ENCODE peak calls at places on chromosomes 2 and 18, in six cellular contexts. M is GM12878, S is HepG2, C is HCT116, Z is GM23338, Y is A549. D is an unnamed sample.
A peak's percentile ranks its signal among the peaks of the same experiment; 100 is the strongest.

GRCh38 chr2:106094101-106094860 is 99.8 kb downstream of the UXS1 start:
- DNase-seq in M (no peak), S (no peak), C (no peak), Z (no peak), Y (no peak), D (no peak)

GRCh38 chr2:145110668-145111067 is 590.7 kb upstream of the ZEB2 start:
- DNase-seq in M (no peak), S (no peak), C (no peak), Z (no peak), Y (no peak), D (no peak)

GRCh38 chr2:134736167-134736885 is 17.5 kb upstream of the TMEM163 start:
- DNase-seq in M (no peak), S (no peak), C (peak; percentile 3), Z (peak; percentile 40), Y (no peak), D (no peak)

GRCh38 chr2:201129044-201129505 is 13.1 kb downstream of the CFLAR start:
- DNase-seq in M (no peak), S (peak; percentile 78), C (no peak), Z (no peak), Y (no peak), D (no peak)

GRCh38 chr2:58137856-58138255 is 91.2 kb downstream of the VRK2 start:
- DNase-seq in M (no peak), S (no peak), C (no peak), Z (no peak), Y (no peak), D (no peak)

GRCh38 chr2:20444993-20445910 is 1.6 kb upstream of the RHOB start:
- DNase-seq in M (no peak), S (no peak), C (no peak), Z (peak; percentile 39), Y (no peak), D (no peak)

GRCh38 chr2:130963849-130964793 is 127.4 kb downstream of the ARHGEF4 start:
- DNase-seq in M (no peak), S (no peak), C (no peak), Z (peak; percentile 92), Y (peak; percentile 65), D (no peak)

GRCh38 chr2:120319135-120319534 is 26.8 kb upstream of the INHBB start:
- DNase-seq in M (no peak), S (no peak), C (no peak), Z (no peak), Y (no peak), D (no peak)

GRCh38 chr2:7437716-7438648 is 520.8 kb downstream of the RNF144A start:
- DNase-seq in M (peak; percentile 41), S (no peak), C (no peak), Z (no peak), Y (no peak), D (no peak)

GRCh38 chr18:59270689-59271257 is 2.5 kb downstream of the RAX start:
- DNase-seq in M (no peak), S (no peak), C (no peak), Z (peak; percentile 17), Y (no peak), D (no peak)

GRCh38 chr2:66434679-66435548 is at the start of gene MEIS1:
- DNase-seq in M (no peak), S (peak; percentile 91), C (no peak), Z (peak; percentile 89), Y (peak; percentile 93), D (peak; percentile 41)

GRCh38 chr18:64720781-64721464 is 572.0 kb upstream of the LINC00305 start:
- DNase-seq in M (no peak), S (peak; percentile 21), C (no peak), Z (no peak), Y (no peak), D (no peak)

GRCh38 chr2:44237221-44237620 is 38.1 kb upstream of the SLC3A1 start:
- DNase-seq in M (peak; percentile 26), S (no peak), C (no peak), Z (no peak), Y (no peak), D (no peak)

GRCh38 chr2:120439067-120439368 is 93.1 kb downstream of the INHBB start:
- DNase-seq in M (no peak), S (no peak), C (no peak), Z (no peak), Y (no peak), D (no peak)

GRCh38 chr2:106108351-106108750 is 85.8 kb downstream of the UXS1 start:
- DNase-seq in M (no peak), S (no peak), C (no peak), Z (no peak), Y (no peak), D (peak; percentile 10)

GRCh38 chr2:62343636-62344349 is 147.9 kb downstream of the B3GNT2 start:
- DNase-seq in M (no peak), S (no peak), C (no peak), Z (no peak), Y (no peak), D (no peak)

GRCh38 chr2:13651684-13652131 is 935.0 kb downstream of the TRIB2 start:
- DNase-seq in M (peak; percentile 49), S (no peak), C (no peak), Z (no peak), Y (no peak), D (no peak)

GRCh38 chr2:24011278-24012104 is 1.6 kb downstream of the MFSD2B start:
- DNase-seq in M (no peak), S (no peak), C (no peak), Z (no peak), Y (no peak), D (no peak)

GRCh38 chr2:120331903-120332302 is 14.0 kb upstream of the INHBB start:
- DNase-seq in M (no peak), S (peak; percentile 48), C (no peak), Z (no peak), Y (no peak), D (no peak)

GRCh38 chr2:42847596-42848151 is 55.3 kb upstream of the HAAO start:
- DNase-seq in M (no peak), S (no peak), C (no peak), Z (no peak), Y (no peak), D (no peak)

GRCh38 chr2:2166844-2167243 is 164.2 kb downstream of the MYT1L start:
- DNase-seq in M (no peak), S (no peak), C (no peak), Z (no peak), Y (no peak), D (no peak)

GRCh38 chr2:101515512-101515911 is 40.6 kb upstream of the RFX8 start:
- DNase-seq in M (no peak), S (no peak), C (no peak), Z (no peak), Y (no peak), D (no peak)

GRCh38 chr2:203972066-203972465 is 35.5 kb downstream of the ICOS start:
- DNase-seq in M (peak; percentile 25), S (no peak), C (no peak), Z (no peak), Y (no peak), D (no peak)

GRCh38 chr2:151730242-151730975 is 3.9 kb downstream of the NEB start:
- DNase-seq in M (no peak), S (no peak), C (no peak), Z (peak; percentile 63), Y (no peak), D (no peak)

GRCh38 chr18:47978603-47979002 is 48.1 kb upstream of the SMAD2 start:
- DNase-seq in M (no peak), S (no peak), C (no peak), Z (no peak), Y (no peak), D (no peak)

GRCh38 chr2:169363027-169363569 is 764 bp upstream of the LRP2 start:
- DNase-seq in M (no peak), S (no peak), C (no peak), Z (peak; percentile 38), Y (no peak), D (no peak)

GRCh38 chr2:84435331-84436081 is 23.6 kb downstream of the SUCLG1 start:
- DNase-seq in M (no peak), S (no peak), C (no peak), Z (no peak), Y (no peak), D (no peak)

GRCh38 chr18:34121157-34121807 is 103.4 kb downstream of the NOL4 start:
- DNase-seq in M (no peak), S (peak; percentile 44), C (no peak), Z (no peak), Y (no peak), D (no peak)

GRCh38 chr2:45218931-45219339 is 209.7 kb upstream of the SIX2 start:
- DNase-seq in M (no peak), S (no peak), C (no peak), Z (no peak), Y (no peak), D (no peak)

GRCh38 chr2:240922234-240922981 is 16.3 kb downstream of the CROCC2 start:
- DNase-seq in M (no peak), S (no peak), C (no peak), Z (no peak), Y (no peak), D (no peak)

GRCh38 chr2:174016447-174016846 is 51.3 kb upstream of the SP3 start:
- DNase-seq in M (no peak), S (no peak), C (no peak), Z (no peak), Y (no peak), D (no peak)

DNA sequence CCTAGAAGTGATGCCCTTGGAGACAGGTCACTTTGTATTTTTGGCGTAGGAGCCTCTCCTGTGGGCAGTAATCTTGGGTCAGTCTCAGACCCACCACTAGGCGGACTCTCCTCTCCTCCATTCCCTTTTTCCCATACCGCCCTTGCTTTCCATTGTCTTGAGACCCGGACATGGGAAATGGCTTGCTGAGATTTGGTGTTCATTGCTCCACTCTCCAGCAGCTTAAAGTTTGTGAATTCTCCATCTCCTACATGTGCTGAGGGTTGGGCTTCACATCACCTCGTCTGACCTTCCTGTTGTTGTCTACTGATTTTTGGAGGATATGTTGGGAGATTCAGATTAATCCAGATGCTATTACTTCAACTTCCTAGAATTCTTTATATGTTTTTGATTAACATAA is 159.2 kb upstream of the RAB12 start:
- DNase-seq in M (no peak), S (no peak), C (peak; percentile 37), Z (peak; percentile 86), Y (peak; percentile 20), D (no peak)
- TF ChIP-seq REST in M (no peak), S (no peak), C (no peak), Z (no peak), Y (no peak), D (no peak)

GRCh38 chr2:181065458-181065857 is 85.1 kb downstream of the UBE2E3 start:
- DNase-seq in M (no peak), S (no peak), C (no peak), Z (no peak), Y (no peak), D (no peak)
- H3K4me1 ChIP-seq in M (no peaks in the 10 kb centered on the region), S (no peaks in the 10 kb centered on the region), C (peaks cover 9% of the 10 kb centered on the region), Z (peaks cover 7% of the 10 kb centered on the region), Y (peaks cover 12% of the 10 kb centered on the region), D (no peaks in the 10 kb centered on the region)

GRCh38 chr18:23844991-23845680 is 155.9 kb downstream of the LAMA3 start:
- DNase-seq in M (no peak), S (no peak), C (no peak), Z (peak; percentile 67), Y (no peak), D (no peak)
- TF ChIP-seq REST in M (no peak), S (no peak), C (no peak), Z (no peak), Y (no peak), D (no peak)

DNA sequence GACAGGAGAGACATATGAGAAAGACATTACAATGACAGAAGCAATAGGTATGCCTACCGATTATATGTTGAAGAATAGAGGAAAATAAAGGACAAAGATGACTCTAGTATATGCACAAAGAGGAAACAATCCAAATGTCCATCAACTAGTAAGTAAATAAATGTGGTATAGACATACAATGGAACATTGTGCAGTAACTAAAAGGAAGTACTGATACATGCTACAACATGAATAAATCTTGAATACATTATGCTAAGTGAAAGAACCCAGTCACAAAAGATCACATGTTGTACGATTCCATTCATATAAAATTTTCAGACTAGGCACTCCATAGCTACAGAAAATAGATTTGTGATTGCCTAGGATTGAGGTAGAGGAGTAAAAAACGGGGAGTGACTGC is 28.5 kb upstream of the PGAP1 start:
- DNase-seq in M (no peak), S (no peak), C (no peak), Z (no peak), Y (no peak), D (no peak)
- H3K4me1 ChIP-seq in M (no peaks in the 10 kb centered on the region), S (peaks cover 6% of the 10 kb centered on the region), C (no peaks in the 10 kb centered on the region), Z (peaks cover 36% of the 10 kb centered on the region), Y (no peaks in the 10 kb centered on the region), D (no peaks in the 10 kb centered on the region)